ENCODE peak calls at places on chromosome 16, in five cellular contexts. One of them, this sample, is unnamed. For H3K4me1, the result is how much of the 10 kb centered on the place peaks cover.

GRCh38 chr16:74841904-74842303 is 67.3 kb upstream of the FA2H start:
- DNase-seq in IMR-90: no peak
- DNase-seq in left ventricle myocardium inferior: no peak
- DNase-seq in gastrocnemius medialis: no peak
- DNase-seq in upper lobe of right lung: no peak
- DNase-seq in this sample: no peak

GRCh38 chr16:57801856-57802634 is at the start of gene KIFC3:
- DNase-seq in IMR-90: peak
- DNase-seq in left ventricle myocardium inferior: peak
- DNase-seq in gastrocnemius medialis: peak
- DNase-seq in upper lobe of right lung: peak
- DNase-seq in this sample: peak

GRCh38 chr16:26749072-26749471 is 317.7 kb upstream of the C16orf82 start:
- DNase-seq in IMR-90: no peak
- DNase-seq in left ventricle myocardium inferior: no peak
- DNase-seq in gastrocnemius medialis: no peak
- DNase-seq in upper lobe of right lung: no peak
- DNase-seq in this sample: no peak

GRCh38 chr16:72256398-72257048 is 84.6 kb upstream of the PMFBP1 start:
- DNase-seq in IMR-90: peak
- DNase-seq in left ventricle myocardium inferior: no peak
- DNase-seq in gastrocnemius medialis: peak
- DNase-seq in upper lobe of right lung: no peak
- DNase-seq in this sample: no peak

GRCh38 chr16:14193316-14193871 is 122.3 kb downstream of the MRTFB start:
- DNase-seq in IMR-90: no peak
- DNase-seq in left ventricle myocardium inferior: no peak
- DNase-seq in gastrocnemius medialis: no peak
- DNase-seq in upper lobe of right lung: no peak
- DNase-seq in this sample: no peak

GRCh38 chr16:23496826-23497542 is 13.3 kb downstream of the GGA2 start:
- DNase-seq in IMR-90: peak
- DNase-seq in left ventricle myocardium inferior: no peak
- DNase-seq in gastrocnemius medialis: no peak
- DNase-seq in upper lobe of right lung: peak
- DNase-seq in this sample: no peak

GRCh38 chr16:70753228-70753627 is 47.7 kb downstream of the VAC14 start:
- DNase-seq in IMR-90: no peak
- DNase-seq in left ventricle myocardium inferior: no peak
- DNase-seq in gastrocnemius medialis: peak
- DNase-seq in upper lobe of right lung: no peak
- DNase-seq in this sample: no peak

GRCh38 chr16:17470002-17470870 is 524 bp downstream of the XYLT1 start:
- DNase-seq in IMR-90: no peak
- DNase-seq in left ventricle myocardium inferior: no peak
- DNase-seq in gastrocnemius medialis: no peak
- DNase-seq in upper lobe of right lung: no peak
- DNase-seq in this sample: no peak

GRCh38 chr16:79213214-79213613 is 387.3 kb downstream of the MAF start:
- DNase-seq in IMR-90: no peak
- DNase-seq in left ventricle myocardium inferior: no peak
- DNase-seq in gastrocnemius medialis: no peak
- DNase-seq in upper lobe of right lung: no peak
- DNase-seq in this sample: no peak

GRCh38 chr16:13463619-13464018 is 456.3 kb upstream of the ERCC4 start:
- DNase-seq in IMR-90: no peak
- DNase-seq in left ventricle myocardium inferior: no peak
- DNase-seq in gastrocnemius medialis: no peak
- DNase-seq in upper lobe of right lung: no peak
- DNase-seq in this sample: no peak

GRCh38 chr16:50740747-50741146 is 1.1 kb upstream of the CYLD start:
- DNase-seq in IMR-90: no peak
- DNase-seq in left ventricle myocardium inferior: no peak
- DNase-seq in gastrocnemius medialis: no peak
- DNase-seq in upper lobe of right lung: no peak
- DNase-seq in this sample: no peak

GRCh38 chr16:83727751-83728352 is 79.9 kb upstream of the HSBP1 start:
- DNase-seq in IMR-90: no peak
- DNase-seq in left ventricle myocardium inferior: no peak
- DNase-seq in gastrocnemius medialis: no peak
- DNase-seq in upper lobe of right lung: no peak
- DNase-seq in this sample: no peak

GRCh38 chr16:23966577-23966976 is 130.8 kb downstream of the PRKCB start:
- DNase-seq in IMR-90: no peak
- DNase-seq in left ventricle myocardium inferior: no peak
- DNase-seq in gastrocnemius medialis: no peak
- DNase-seq in upper lobe of right lung: no peak
- DNase-seq in this sample: no peak

GRCh38 chr16:1343428-1344242 is 8.0 kb downstream of the TSR3 start:
- DNase-seq in IMR-90: no peak
- DNase-seq in left ventricle myocardium inferior: no peak
- DNase-seq in gastrocnemius medialis: no peak
- DNase-seq in upper lobe of right lung: no peak
- DNase-seq in this sample: no peak

GRCh38 chr16:64412578-64413280 is 709.1 kb downstream of the CDH11 start:
- DNase-seq in IMR-90: peak
- DNase-seq in left ventricle myocardium inferior: no peak
- DNase-seq in gastrocnemius medialis: no peak
- DNase-seq in upper lobe of right lung: no peak
- DNase-seq in this sample: no peak

GRCh38 chr16:80084614-80085013 is 456.2 kb upstream of the DYNLRB2 start:
- DNase-seq in IMR-90: no peak
- DNase-seq in left ventricle myocardium inferior: peak
- DNase-seq in gastrocnemius medialis: peak
- DNase-seq in upper lobe of right lung: no peak
- DNase-seq in this sample: no peak

GRCh38 chr16:79217375-79218011 is 383.0 kb downstream of the MAF start:
- DNase-seq in IMR-90: no peak
- DNase-seq in left ventricle myocardium inferior: no peak
- DNase-seq in gastrocnemius medialis: no peak
- DNase-seq in upper lobe of right lung: no peak
- DNase-seq in this sample: no peak

DNA sequence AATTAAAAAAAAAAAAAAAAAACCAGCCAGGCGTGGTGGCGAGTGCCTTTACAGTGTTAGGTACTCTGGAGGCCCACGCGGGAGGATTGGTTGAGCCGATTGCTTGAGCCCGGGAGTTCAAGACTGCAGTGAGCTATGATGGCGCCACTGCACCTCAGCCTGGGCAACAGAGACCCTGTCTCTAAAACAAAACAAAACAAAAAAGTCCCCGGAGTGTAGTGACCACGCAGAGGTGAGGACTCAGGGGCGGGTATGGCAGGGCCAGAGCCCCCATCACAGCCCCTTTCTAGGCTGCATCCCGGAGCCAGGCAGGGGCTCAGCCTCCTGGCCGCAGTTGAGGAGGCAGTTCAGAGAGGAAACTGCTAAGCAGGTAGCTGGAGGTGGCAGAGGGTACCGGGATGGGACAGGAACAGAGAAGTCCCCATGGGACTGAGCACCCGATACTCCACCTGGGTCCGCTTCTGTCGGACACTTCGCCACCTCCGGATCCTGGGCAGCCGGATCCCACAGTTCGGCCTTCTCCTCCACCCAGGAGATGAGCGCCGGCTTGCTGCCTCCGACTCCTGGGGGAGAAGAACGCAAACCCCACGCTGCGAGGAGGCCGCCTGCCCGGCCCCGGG is 800 bp downstream of the ZNF747 start:
- DNase-seq in IMR-90: no peak
- DNase-seq in left ventricle myocardium inferior: no peak
- DNase-seq in gastrocnemius medialis: no peak
- DNase-seq in upper lobe of right lung: no peak
- DNase-seq in this sample: no peak
- H3K4me1 ChIP-seq in IMR-90: under half
- H3K4me1 ChIP-seq in left ventricle myocardium inferior: under half
- H3K4me1 ChIP-seq in gastrocnemius medialis: under half
- H3K4me1 ChIP-seq in upper lobe of right lung: under half
- H3K4me1 ChIP-seq in this sample: under half

GRCh38 chr16:54931757-54932660 is 1.3 kb downstream of the IRX5 start:
- DNase-seq in IMR-90: no peak
- DNase-seq in left ventricle myocardium inferior: no peak
- DNase-seq in gastrocnemius medialis: no peak
- DNase-seq in upper lobe of right lung: peak
- DNase-seq in this sample: no peak

GRCh38 chr16:54935411-54936085 is 4.9 kb downstream of the IRX5 start:
- DNase-seq in IMR-90: no peak
- DNase-seq in left ventricle myocardium inferior: no peak
- DNase-seq in gastrocnemius medialis: no peak
- DNase-seq in upper lobe of right lung: no peak
- DNase-seq in this sample: no peak

GRCh38 chr16:54932737-54933254 is 2.1 kb downstream of the IRX5 start:
- DNase-seq in IMR-90: no peak
- DNase-seq in left ventricle myocardium inferior: no peak
- DNase-seq in gastrocnemius medialis: no peak
- DNase-seq in upper lobe of right lung: peak
- DNase-seq in this sample: no peak

GRCh38 chr16:54934536-54935410 is 4.1 kb downstream of the IRX5 start:
- DNase-seq in IMR-90: no peak
- DNase-seq in left ventricle myocardium inferior: no peak
- DNase-seq in gastrocnemius medialis: no peak
- DNase-seq in upper lobe of right lung: peak
- DNase-seq in this sample: no peak

DNA sequence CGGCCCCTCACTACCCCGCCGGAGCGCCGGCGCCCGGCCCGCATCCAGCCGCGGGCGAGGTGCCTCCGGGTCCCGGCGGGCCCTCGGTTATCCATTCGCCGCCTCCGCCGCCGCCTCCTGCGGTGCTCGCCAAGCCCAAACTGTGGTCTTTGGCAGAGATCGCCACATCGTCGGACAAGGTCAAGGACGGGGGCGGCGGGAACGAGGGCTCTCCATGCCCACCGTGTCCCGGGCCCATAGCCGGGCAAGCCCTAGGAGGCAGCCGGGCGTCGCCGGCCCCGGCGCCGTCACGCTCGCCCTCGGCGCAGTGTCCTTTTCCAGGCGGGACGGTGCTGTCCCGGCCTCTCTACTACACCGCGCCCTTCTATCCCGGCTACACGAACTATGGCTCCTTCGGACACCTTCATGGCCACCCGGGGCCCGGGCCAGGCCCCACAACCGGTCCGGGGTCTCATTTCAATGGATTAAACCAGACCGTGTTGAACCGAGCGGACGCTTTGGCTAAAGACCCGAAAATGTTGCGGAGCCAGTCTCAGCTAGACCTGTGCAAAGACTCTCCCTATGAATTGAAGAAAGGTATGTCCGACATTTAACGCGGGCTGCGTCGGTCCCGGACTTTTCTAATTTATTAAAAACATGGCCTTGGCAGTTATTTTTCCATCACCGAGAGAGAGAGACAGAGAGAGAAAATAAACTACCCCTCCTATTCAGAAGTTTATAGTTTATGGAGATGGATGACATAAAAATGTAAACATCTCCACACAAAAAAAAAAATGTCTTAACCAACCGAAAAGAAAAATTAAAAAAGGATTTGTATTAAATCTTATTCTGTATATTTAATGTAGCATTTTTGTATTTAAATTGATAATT is 2.9 kb downstream of the IRX5 start:
- DNase-seq in IMR-90: no peak
- DNase-seq in left ventricle myocardium inferior: no peak
- DNase-seq in gastrocnemius medialis: no peak
- DNase-seq in upper lobe of right lung: peak
- DNase-seq in this sample: no peak
- H3K4me1 ChIP-seq in IMR-90: under half
- H3K4me1 ChIP-seq in left ventricle myocardium inferior: half or more
- H3K4me1 ChIP-seq in gastrocnemius medialis: under half
- H3K4me1 ChIP-seq in upper lobe of right lung: under half
- H3K4me1 ChIP-seq in this sample: under half

DNA sequence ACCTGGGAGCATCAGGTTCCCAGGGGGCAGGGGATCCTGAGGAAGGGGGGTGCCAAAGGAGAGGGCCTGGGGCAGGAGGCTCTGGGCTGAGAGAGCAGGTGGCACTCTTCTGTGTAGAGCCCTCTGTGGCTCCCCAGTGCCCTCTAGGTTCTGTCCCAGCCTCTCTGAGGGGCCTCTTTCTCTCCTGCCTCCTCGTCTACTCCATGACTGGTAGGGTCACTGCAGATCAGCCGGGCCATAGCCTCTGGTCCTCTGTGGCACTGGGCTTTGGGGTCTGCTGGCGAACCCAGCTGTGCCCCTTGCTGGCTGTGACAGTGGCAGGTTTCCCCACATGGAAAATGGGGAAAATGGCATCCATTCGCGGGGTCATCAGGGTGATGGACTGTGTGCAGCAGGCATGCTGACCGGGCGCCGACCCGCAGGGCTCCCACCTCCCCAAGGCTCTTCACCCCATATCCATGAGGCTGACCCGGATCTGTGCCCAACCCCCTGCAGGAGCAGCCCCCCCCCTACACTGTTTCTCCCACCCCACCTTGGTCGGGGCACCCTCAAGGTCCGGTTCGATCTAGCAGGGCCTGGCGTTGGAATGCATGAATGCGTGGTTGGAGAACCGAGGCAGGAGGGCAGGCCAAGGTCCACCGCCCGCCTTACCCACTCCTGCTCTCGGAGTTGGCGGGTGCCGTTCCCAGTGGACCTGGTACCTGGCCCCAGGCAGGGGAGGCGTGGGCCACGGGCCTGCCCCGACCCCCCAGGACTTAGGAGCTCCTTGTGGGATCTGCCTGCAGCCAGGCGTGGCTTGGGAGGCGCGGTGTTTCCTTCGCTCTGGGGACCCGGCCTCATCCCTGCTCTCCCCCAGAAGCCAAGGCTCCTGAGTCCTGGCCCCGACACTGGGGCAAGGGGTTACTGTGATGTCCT is 6.5 kb downstream of the GLIS2 start:
- DNase-seq in IMR-90: no peak
- DNase-seq in left ventricle myocardium inferior: no peak
- DNase-seq in gastrocnemius medialis: no peak
- DNase-seq in upper lobe of right lung: no peak
- DNase-seq in this sample: no peak
- H3K4me1 ChIP-seq in IMR-90: under half
- H3K4me1 ChIP-seq in left ventricle myocardium inferior: half or more
- H3K4me1 ChIP-seq in gastrocnemius medialis: under half
- H3K4me1 ChIP-seq in upper lobe of right lung: half or more
- H3K4me1 ChIP-seq in this sample: half or more

DNA sequence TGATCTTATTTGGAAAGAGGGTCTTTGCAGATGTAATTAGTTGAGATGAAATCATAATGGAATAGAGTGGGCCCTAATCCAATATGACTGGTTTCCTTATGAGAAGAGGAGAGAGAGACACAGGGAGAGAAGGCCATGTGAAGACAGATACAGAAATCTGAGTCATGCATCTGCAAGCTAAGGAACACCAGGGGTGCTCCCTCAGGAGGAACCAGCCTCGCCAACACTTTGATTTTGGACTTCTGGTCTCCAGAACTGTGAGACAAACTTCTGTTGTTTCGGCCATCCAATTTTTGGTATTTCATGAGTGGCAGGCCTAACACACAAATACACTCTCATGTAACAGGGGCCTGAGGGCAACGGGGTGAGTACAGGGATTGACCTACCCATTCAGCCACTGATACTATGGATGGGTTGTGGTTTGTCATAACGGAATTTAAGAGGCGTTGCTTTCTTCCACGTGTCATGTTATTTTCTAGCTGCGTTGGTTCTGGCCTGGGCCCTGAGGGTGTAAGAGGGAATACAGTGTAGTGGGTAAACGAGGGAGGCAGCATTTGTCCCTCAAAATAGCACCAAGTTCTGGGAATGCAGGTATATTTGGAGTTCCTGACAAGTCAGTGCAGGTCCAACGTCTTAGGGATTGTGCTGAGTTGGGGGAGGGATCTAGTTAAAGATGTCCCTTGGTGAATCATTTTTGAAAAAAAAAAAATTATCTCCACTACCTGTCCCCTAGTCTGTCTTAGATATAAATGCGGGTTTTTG is 17.7 kb downstream of the PLCG2 start:
- DNase-seq in IMR-90: no peak
- DNase-seq in left ventricle myocardium inferior: no peak
- DNase-seq in gastrocnemius medialis: no peak
- DNase-seq in upper lobe of right lung: no peak
- DNase-seq in this sample: no peak
- H3K4me1 ChIP-seq in IMR-90: under half
- H3K4me1 ChIP-seq in left ventricle myocardium inferior: under half
- H3K4me1 ChIP-seq in gastrocnemius medialis: under half
- H3K4me1 ChIP-seq in upper lobe of right lung: under half
- H3K4me1 ChIP-seq in this sample: under half